ENCODE peak calls at places on chromosomes 16 and 17, in six cellular contexts. One of them, this sample, is unnamed. For H3K36me3 and H3K27me3, the result is how much of the 10 kb centered on the place peaks cover.

GRCh38 chr16:28293589-28293935 is 1.2 kb downstream of the SBK1 start:
- DNase-seq in HCT116: no peak
- DNase-seq in PC-3: no peak
- DNase-seq in endodermal cell: no peak
- DNase-seq in endothelial cell of umbilical vein: no peak
- DNase-seq in MM.1S: no peak
- DNase-seq in this sample: no peak

GRCh38 chr17:40339068-40339699 is 25.4 kb downstream of the GJD3 start:
- DNase-seq in HCT116: no peak
- DNase-seq in PC-3: no peak
- DNase-seq in endodermal cell: no peak
- DNase-seq in endothelial cell of umbilical vein: no peak
- DNase-seq in MM.1S: no peak
- DNase-seq in this sample: no peak

GRCh38 chr16:31872201-31872600 is 1.4 kb upstream of the ZNF267 start:
- DNase-seq in HCT116: no peak
- DNase-seq in PC-3: no peak
- DNase-seq in endodermal cell: no peak
- DNase-seq in endothelial cell of umbilical vein: no peak
- DNase-seq in MM.1S: no peak
- DNase-seq in this sample: no peak

GRCh38 chr16:85211247-85211910 is 99.1 kb upstream of the CIBAR2 start:
- DNase-seq in HCT116: no peak
- DNase-seq in PC-3: no peak
- DNase-seq in endodermal cell: no peak
- DNase-seq in endothelial cell of umbilical vein: no peak
- DNase-seq in MM.1S: no peak
- DNase-seq in this sample: no peak

GRCh38 chr17:68089881-68090280 is 54.3 kb downstream of the KPNA2 start:
- DNase-seq in HCT116: peak
- DNase-seq in PC-3: peak
- DNase-seq in endodermal cell: peak
- DNase-seq in endothelial cell of umbilical vein: peak
- DNase-seq in MM.1S: no peak
- DNase-seq in this sample: peak

GRCh38 chr16:57575468-57576277 is 33.2 kb downstream of the ADGRG5 start:
- DNase-seq in HCT116: no peak
- DNase-seq in PC-3: no peak
- DNase-seq in endodermal cell: no peak
- DNase-seq in endothelial cell of umbilical vein: no peak
- DNase-seq in MM.1S: no peak
- DNase-seq in this sample: no peak

GRCh38 chr16:67277294-67277998 is 1.9 kb upstream of the PLEKHG4 start:
- DNase-seq in HCT116: peak
- DNase-seq in PC-3: peak
- DNase-seq in endodermal cell: no peak
- DNase-seq in endothelial cell of umbilical vein: peak
- DNase-seq in MM.1S: no peak
- DNase-seq in this sample: peak

GRCh38 chr17:55722742-55723487 is at the start of gene TMEM100:
- DNase-seq in HCT116: no peak
- DNase-seq in PC-3: no peak
- DNase-seq in endodermal cell: no peak
- DNase-seq in endothelial cell of umbilical vein: peak
- DNase-seq in MM.1S: no peak
- DNase-seq in this sample: peak

GRCh38 chr16:68083861-68084503 is 1.2 kb upstream of the NFATC3 start:
- DNase-seq in HCT116: no peak
- DNase-seq in PC-3: no peak
- DNase-seq in endodermal cell: no peak
- DNase-seq in endothelial cell of umbilical vein: no peak
- DNase-seq in MM.1S: no peak
- DNase-seq in this sample: peak

GRCh38 chr17:57033296-57033695 is 51.8 kb upstream of the AKAP1 start:
- DNase-seq in HCT116: no peak
- DNase-seq in PC-3: peak
- DNase-seq in endodermal cell: no peak
- DNase-seq in endothelial cell of umbilical vein: peak
- DNase-seq in MM.1S: no peak
- DNase-seq in this sample: peak

GRCh38 chr17:73980517-73980916 is 223.0 kb upstream of the RPL38 start:
- DNase-seq in HCT116: no peak
- DNase-seq in PC-3: no peak
- DNase-seq in endodermal cell: no peak
- DNase-seq in endothelial cell of umbilical vein: no peak
- DNase-seq in MM.1S: no peak
- DNase-seq in this sample: no peak

GRCh38 chr17:72151565-72152391 is 31.0 kb downstream of the SOX9 start:
- DNase-seq in HCT116: peak
- DNase-seq in PC-3: peak
- DNase-seq in endodermal cell: peak
- DNase-seq in endothelial cell of umbilical vein: no peak
- DNase-seq in MM.1S: no peak
- DNase-seq in this sample: peak

GRCh38 chr17:37310940-37311339 is 64.8 kb upstream of the C17orf78 start:
- DNase-seq in HCT116: no peak
- DNase-seq in PC-3: no peak
- DNase-seq in endodermal cell: no peak
- DNase-seq in endothelial cell of umbilical vein: no peak
- DNase-seq in MM.1S: no peak
- DNase-seq in this sample: no peak

GRCh38 chr16:50207652-50208051 is 54.5 kb downstream of the TENT4B start:
- DNase-seq in HCT116: no peak
- DNase-seq in PC-3: peak
- DNase-seq in endodermal cell: no peak
- DNase-seq in endothelial cell of umbilical vein: peak
- DNase-seq in MM.1S: no peak
- DNase-seq in this sample: no peak

GRCh38 chr16:13083687-13084086 is 182.3 kb downstream of the SHISA9 start:
- DNase-seq in HCT116: no peak
- DNase-seq in PC-3: no peak
- DNase-seq in endodermal cell: peak
- DNase-seq in endothelial cell of umbilical vein: no peak
- DNase-seq in MM.1S: no peak
- DNase-seq in this sample: peak

GRCh38 chr17:2700031-2700490 is 11.5 kb downstream of the CLUH start:
- DNase-seq in HCT116: no peak
- DNase-seq in PC-3: no peak
- DNase-seq in endodermal cell: peak
- DNase-seq in endothelial cell of umbilical vein: no peak
- DNase-seq in MM.1S: no peak
- DNase-seq in this sample: no peak

GRCh38 chr17:48738803-48739526 is 10.4 kb upstream of the HOXB13 start:
- DNase-seq in HCT116: no peak
- DNase-seq in PC-3: peak
- DNase-seq in endodermal cell: peak
- DNase-seq in endothelial cell of umbilical vein: no peak
- DNase-seq in MM.1S: no peak
- DNase-seq in this sample: no peak

GRCh38 chr16:27359051-27359450 is 42.9 kb upstream of the IL21R start:
- DNase-seq in HCT116: no peak
- DNase-seq in PC-3: no peak
- DNase-seq in endodermal cell: no peak
- DNase-seq in endothelial cell of umbilical vein: peak
- DNase-seq in MM.1S: no peak
- DNase-seq in this sample: no peak

GRCh38 chr17:32142038-32142856 is at the start of gene RHOT1:
- DNase-seq in HCT116: peak
- DNase-seq in PC-3: peak
- DNase-seq in endodermal cell: peak
- DNase-seq in endothelial cell of umbilical vein: peak
- DNase-seq in MM.1S: peak
- DNase-seq in this sample: peak

GRCh38 chr17:19877546-19877945 is 9.8 kb upstream of the ULK2 start:
- DNase-seq in HCT116: no peak
- DNase-seq in PC-3: no peak
- DNase-seq in endodermal cell: no peak
- DNase-seq in endothelial cell of umbilical vein: no peak
- DNase-seq in MM.1S: no peak
- DNase-seq in this sample: no peak

GRCh38 chr17:19876524-19877161 is 8.9 kb upstream of the ULK2 start:
- DNase-seq in HCT116: no peak
- DNase-seq in PC-3: no peak
- DNase-seq in endodermal cell: no peak
- DNase-seq in endothelial cell of umbilical vein: no peak
- DNase-seq in MM.1S: no peak
- DNase-seq in this sample: peak

DNA sequence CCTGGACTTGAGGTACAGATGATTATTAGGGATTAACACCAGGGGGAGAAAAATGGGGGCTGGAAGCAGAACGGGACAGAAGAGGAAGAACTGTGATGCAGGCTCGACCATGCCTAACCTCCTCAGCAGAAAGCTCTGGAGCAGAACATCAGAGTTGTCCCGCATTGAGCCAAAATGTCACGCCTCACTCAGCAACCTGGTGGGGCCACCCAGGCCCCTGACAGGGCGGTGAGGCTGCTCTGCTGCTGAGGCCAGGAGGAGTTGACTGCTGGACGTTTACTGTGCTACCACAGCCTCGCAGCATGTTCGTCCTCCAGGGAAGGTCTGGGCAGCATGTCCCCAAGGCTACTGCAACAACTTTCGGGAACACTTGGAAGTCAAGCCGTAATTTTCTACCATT is 6.5 kb upstream of the ULK2 start:
- DNase-seq in HCT116: no peak
- DNase-seq in PC-3: no peak
- DNase-seq in endodermal cell: no peak
- DNase-seq in endothelial cell of umbilical vein: no peak
- DNase-seq in MM.1S: no peak
- DNase-seq in this sample: no peak
- H3K36me3 ChIP-seq in HCT116: under half
- H3K36me3 ChIP-seq in PC-3: under half
- H3K36me3 ChIP-seq in endodermal cell: under half
- H3K36me3 ChIP-seq in endothelial cell of umbilical vein: under half
- H3K36me3 ChIP-seq in MM.1S: under half
- H3K36me3 ChIP-seq in this sample: under half

DNA sequence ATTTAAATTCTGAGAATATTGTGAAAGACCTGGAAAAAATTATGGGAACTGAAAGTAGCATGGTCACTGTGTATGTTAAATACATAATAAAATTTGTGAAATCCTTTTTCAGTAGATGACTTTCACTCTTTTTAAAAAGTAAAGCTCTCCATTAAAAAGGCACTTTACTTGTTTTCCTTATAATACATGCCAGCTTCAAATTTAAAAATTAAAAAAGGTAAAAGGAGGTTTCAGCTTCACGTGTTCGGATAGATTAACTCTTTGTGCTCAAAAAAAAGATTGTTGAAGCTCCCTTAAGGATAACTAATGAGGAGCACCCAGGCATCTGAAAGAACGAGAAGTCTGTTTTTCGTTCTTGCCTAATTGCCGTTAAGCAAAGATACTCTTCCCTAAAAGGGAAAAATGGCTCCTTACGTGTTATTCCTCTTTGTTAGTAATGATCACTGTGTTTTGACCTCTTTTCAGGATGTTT is 87.8 kb downstream of the TUBD1 start:
- DNase-seq in HCT116: no peak
- DNase-seq in PC-3: no peak
- DNase-seq in endodermal cell: no peak
- DNase-seq in endothelial cell of umbilical vein: no peak
- DNase-seq in MM.1S: no peak
- DNase-seq in this sample: no peak
- H3K9ac ChIP-seq in HCT116: no peak
- H3K9ac ChIP-seq in PC-3: no peak
- H3K9ac ChIP-seq in endodermal cell: no peak
- H3K9ac ChIP-seq in endothelial cell of umbilical vein: peak
- H3K9ac ChIP-seq in MM.1S: no peak
- H3K9ac ChIP-seq in this sample: no peak

DNA sequence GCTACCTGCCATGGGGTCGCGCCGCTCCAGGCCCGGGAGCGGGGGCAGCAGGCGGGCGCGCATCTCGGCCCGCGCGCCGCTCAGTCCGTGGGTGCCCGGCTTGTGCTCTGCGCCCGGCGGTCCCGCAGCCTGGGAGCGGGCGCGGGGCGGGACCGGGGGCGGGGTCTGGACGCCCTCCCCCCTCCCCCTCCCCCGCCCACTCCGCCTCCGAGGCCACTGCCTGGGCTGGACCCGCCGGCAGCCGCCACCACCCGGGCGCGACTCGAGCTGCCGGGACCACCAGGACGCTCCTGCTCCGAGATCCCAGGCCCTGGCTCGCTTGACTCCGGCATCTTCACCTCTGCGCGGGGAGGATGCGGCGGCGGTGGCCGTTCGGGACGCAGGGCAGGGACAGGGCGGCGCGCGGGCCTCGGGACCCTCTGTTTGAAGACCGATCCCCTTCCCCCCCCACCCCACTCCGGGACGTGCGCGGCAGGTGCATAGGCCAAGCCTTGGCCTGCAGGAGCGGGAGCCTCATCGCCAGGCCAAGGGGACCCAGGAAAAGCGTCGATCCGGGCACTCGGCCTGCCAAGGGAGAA is at the start of gene HS3ST6:
- DNase-seq in HCT116: no peak
- DNase-seq in PC-3: no peak
- DNase-seq in endodermal cell: peak
- DNase-seq in endothelial cell of umbilical vein: no peak
- DNase-seq in MM.1S: no peak
- DNase-seq in this sample: no peak
- H3K27me3 ChIP-seq in HCT116: under half
- H3K27me3 ChIP-seq in PC-3: under half
- H3K27me3 ChIP-seq in endodermal cell: half or more
- H3K27me3 ChIP-seq in endothelial cell of umbilical vein: under half
- H3K27me3 ChIP-seq in MM.1S: half or more
- H3K27me3 ChIP-seq in this sample: under half

DNA sequence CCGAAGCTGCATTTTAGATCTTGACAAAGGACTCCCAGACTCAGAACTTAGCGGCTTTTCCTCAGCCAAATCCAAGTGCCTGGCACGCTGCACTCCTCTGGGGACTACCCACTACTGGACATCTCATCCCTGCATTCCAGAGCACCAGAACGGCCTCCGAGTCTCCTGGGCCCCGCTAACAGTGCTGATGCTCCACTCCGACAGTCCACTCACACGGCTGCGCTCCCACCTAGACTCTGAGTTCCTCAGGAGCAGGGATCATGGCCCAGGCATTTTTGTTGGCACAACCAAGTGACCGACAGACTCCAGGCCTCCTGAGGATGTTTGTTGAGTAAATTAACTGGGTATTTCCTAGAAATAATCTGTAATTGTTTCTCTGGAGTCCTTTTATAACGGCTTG is 79.1 kb downstream of the NDEL1 start:
- DNase-seq in HCT116: no peak
- DNase-seq in PC-3: no peak
- DNase-seq in endodermal cell: no peak
- DNase-seq in endothelial cell of umbilical vein: no peak
- DNase-seq in MM.1S: no peak
- DNase-seq in this sample: no peak
- H3K36me3 ChIP-seq in HCT116: under half
- H3K36me3 ChIP-seq in PC-3: under half
- H3K36me3 ChIP-seq in endodermal cell: half or more
- H3K36me3 ChIP-seq in endothelial cell of umbilical vein: under half
- H3K36me3 ChIP-seq in MM.1S: under half
- H3K36me3 ChIP-seq in this sample: under half

This sample was measured in colonic mucosa.